ENCODE peak calls at places on chromosomes 13 and 19, in seven cellular contexts. C is transverse colon; T is IMR-90; S is GM23338; E is heart left ventricle; D is fibroblast of lung; B is CD8-positive, alpha-beta T cell. I is an unnamed sample. For H3K4me1, the result is how much of the 10 kb centered on the place peaks cover.

GRCh38 chr13:51240888-51241475 is 18.8 kb downstream of the FAM124A start:
- DNase-seq in C (no peak), T (no peak), S (no peak), E (no peak), D (no peak), B (no peak), I (no peak)

GRCh38 chr13:45807520-45808099 is 43.9 kb downstream of the SIAH3 start:
- DNase-seq in C (no peak), T (peak), S (peak), E (peak), D (peak), B (peak), I (peak)

GRCh38 chr13:27005556-27005955 is 166.1 kb downstream of the USP12 start:
- DNase-seq in C (no peak), T (no peak), S (peak), E (no peak), D (peak), B (no peak), I (no peak)

GRCh38 chr19:32866564-32867265 is 2.9 kb downstream of the SLC7A9 start:
- DNase-seq in C (no peak), T (no peak), S (no peak), E (no peak), D (no peak), B (no peak), I (no peak)

GRCh38 chr19:8610041-8610927 is at the start of gene ADAMTS10:
- DNase-seq in C (peak), T (peak), S (peak), E (peak), D (peak), B (peak), I (no peak)

GRCh38 chr13:26880741-26881140 is 120.2 kb upstream of the GPR12 start:
- DNase-seq in C (no peak), T (peak), S (no peak), E (no peak), D (peak), B (no peak), I (no peak)

GRCh38 chr19:50001775-50002174 is 23.4 kb downstream of the VRK3 start:
- DNase-seq in C (no peak), T (no peak), S (no peak), E (no peak), D (no peak), B (no peak), I (no peak)

GRCh38 chr13:106099765-106100164 is 435.7 kb downstream of the EFNB2 start:
- DNase-seq in C (peak), T (no peak), S (no peak), E (no peak), D (no peak), B (no peak), I (no peak)

GRCh38 chr13:112859128-112859816 is 109.7 kb upstream of the MCF2L start:
- DNase-seq in C (no peak), T (no peak), S (no peak), E (no peak), D (no peak), B (no peak), I (no peak)

GRCh38 chr19:19652482-19653295 is 9.2 kb upstream of the GMIP start:
- DNase-seq in C (no peak), T (peak), S (no peak), E (no peak), D (peak), B (no peak), I (no peak)

GRCh38 chr19:2391118-2391725 is 31.2 kb downstream of the TMPRSS9 start:
- DNase-seq in C (no peak), T (peak), S (peak), E (no peak), D (peak), B (peak), I (peak)

GRCh38 chr19:15138427-15138826 is 31.2 kb downstream of the SYDE1 start:
- DNase-seq in C (no peak), T (peak), S (no peak), E (no peak), D (no peak), B (no peak), I (no peak)

GRCh38 chr19:51695088-51695487 is 2.0 kb downstream of the SPACA6 start:
- DNase-seq in C (no peak), T (no peak), S (no peak), E (no peak), D (no peak), B (no peak), I (no peak)

GRCh38 chr13:46295531-46296464 is 84.1 kb downstream of the LRRC63 start:
- DNase-seq in C (peak), T (peak), S (no peak), E (peak), D (peak), B (peak), I (peak)

GRCh38 chr19:13920940-13921744 is 15.1 kb downstream of the CC2D1A start:
- DNase-seq in C (no peak), T (peak), S (peak), E (no peak), D (peak), B (no peak), I (no peak)

GRCh38 chr13:24631922-24632321 is 48.3 kb upstream of the ATP12A start:
- DNase-seq in C (no peak), T (no peak), S (no peak), E (no peak), D (peak), B (no peak), I (no peak)

GRCh38 chr13:21632196-21632595 is 28.2 kb upstream of the MICU2 start:
- DNase-seq in C (no peak), T (no peak), S (no peak), E (no peak), D (no peak), B (no peak), I (no peak)

GRCh38 chr19:13953021-13953531 is 767 bp downstream of the DCAF15 start:
- DNase-seq in C (peak), T (peak), S (peak), E (no peak), D (peak), B (peak), I (peak)

GRCh38 chr19:56664511-56664910 is 7.0 kb downstream of the ZNF835 start:
- DNase-seq in C (no peak), T (no peak), S (no peak), E (no peak), D (no peak), B (no peak), I (no peak)

GRCh38 chr13:48775804-48776203 is 122.1 kb downstream of the CYSLTR2 start:
- DNase-seq in C (no peak), T (peak), S (no peak), E (no peak), D (peak), B (no peak), I (peak)

GRCh38 chr13:90750021-90750420 is 597.5 kb upstream of the MIR17HG start:
- DNase-seq in C (no peak), T (no peak), S (no peak), E (no peak), D (no peak), B (no peak), I (no peak)

GRCh38 chr19:48551437-48552302 is at the start of gene SULT2B1:
- DNase-seq in C (peak), T (no peak), S (no peak), E (no peak), D (no peak), B (no peak), I (no peak)

GRCh38 chr13:83498045-83498444 is 384.2 kb downstream of the SLITRK1 start:
- DNase-seq in C (no peak), T (no peak), S (no peak), E (no peak), D (no peak), B (no peak), I (no peak)

GRCh38 chr19:55705972-55706371 is 30.9 kb downstream of the EPN1 start:
- DNase-seq in C (no peak), T (no peak), S (no peak), E (no peak), D (no peak), B (no peak), I (no peak)

GRCh38 chr13:35720690-35721554 is 244.4 kb upstream of the MAB21L1 start:
- DNase-seq in C (peak), T (peak), S (peak), E (peak), D (peak), B (peak), I (no peak)

GRCh38 chr19:38849746-38850230 is at the start of gene HNRNPL:
- DNase-seq in C (peak), T (no peak), S (no peak), E (peak), D (no peak), B (peak), I (no peak)

DNA sequence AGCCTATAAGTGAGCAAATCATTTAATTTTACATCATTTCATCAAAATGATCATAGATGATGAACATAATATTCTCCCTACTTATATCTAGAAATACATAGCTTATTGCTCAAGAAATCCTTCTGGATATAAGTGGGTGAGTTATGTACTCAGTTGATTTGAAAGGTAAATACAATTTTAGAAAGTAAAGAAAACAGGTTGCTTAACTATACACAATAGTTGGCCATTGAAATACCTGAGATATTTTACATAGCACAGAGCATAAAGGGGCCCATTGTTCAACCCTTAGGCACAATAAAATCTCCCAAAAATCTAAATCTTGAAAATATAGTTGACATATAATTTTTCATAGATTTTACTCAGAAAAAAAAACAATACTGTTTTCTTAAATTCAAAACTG is 782.0 kb upstream of the KLHL1 start:
- DNase-seq in C (no peak), T (no peak), S (peak), E (no peak), D (no peak), B (no peak), I (no peak)
- H3K27ac ChIP-seq in C (no peak), T (no peak), S (no peak), E (no peak), D (no peak), B (no peak), I (no peak)

GRCh38 chr13:110352735-110353134 is 45.7 kb downstream of the COL4A2 start:
- DNase-seq in C (no peak), T (no peak), S (peak), E (no peak), D (no peak), B (no peak), I (no peak)
- TF ChIP-seq CTCF in C (peak), T (peak), S (peak), E (no peak), D (peak), B (no peak), I (peak)

DNA sequence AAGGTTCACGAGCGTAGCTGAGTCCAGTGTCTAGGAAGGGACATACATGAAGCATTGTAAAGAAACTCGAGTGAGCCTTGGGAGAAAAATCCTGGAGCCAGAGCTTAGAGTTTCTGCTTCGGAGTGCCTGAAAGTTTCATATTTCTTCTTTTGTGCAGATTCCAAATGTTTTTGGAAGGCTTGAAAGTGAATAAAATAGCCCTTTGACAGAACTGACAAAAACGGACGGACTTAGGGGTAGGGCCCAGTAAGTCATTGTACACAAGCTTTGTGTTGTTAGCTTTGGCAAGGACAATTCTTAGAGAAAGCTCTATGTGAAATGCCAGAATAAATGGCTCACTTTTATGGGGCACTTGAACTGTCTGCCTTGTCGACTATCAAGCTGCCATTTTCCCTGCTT is 2.7 kb downstream of the RNF113B start:
- DNase-seq in C (no peak), T (no peak), S (no peak), E (no peak), D (peak), B (no peak), I (no peak)
- H3K4me1 ChIP-seq in C (under half), T (under half), S (under half), E (under half), D (under half), B (under half), I (under half)

GRCh38 chr19:17834350-17835181 is 13.2 kb downstream of the JAK3 start:
- DNase-seq in C (no peak), T (no peak), S (peak), E (no peak), D (no peak), B (no peak), I (no peak)

GRCh38 chr19:17840019-17840418 is 7.8 kb downstream of the JAK3 start:
- DNase-seq in C (no peak), T (no peak), S (no peak), E (no peak), D (no peak), B (no peak), I (no peak)

GRCh38 chr19:17837972-17838371 is 9.8 kb downstream of the JAK3 start:
- DNase-seq in C (no peak), T (no peak), S (no peak), E (no peak), D (no peak), B (no peak), I (no peak)

GRCh38 chr19:17835182-17836006 is 12.4 kb downstream of the JAK3 start:
- DNase-seq in C (no peak), T (no peak), S (no peak), E (no peak), D (no peak), B (no peak), I (peak)

GRCh38 chr19:17836530-17836929 is 11.3 kb downstream of the JAK3 start:
- DNase-seq in C (no peak), T (no peak), S (no peak), E (no peak), D (no peak), B (no peak), I (no peak)
- H3K27ac ChIP-seq in C (no peak), T (no peak), S (no peak), E (no peak), D (no peak), B (no peak), I (no peak)

GRCh38 chr19:42313096-42313839 is at the start of gene TMEM145:
- DNase-seq in C (peak), T (peak), S (peak), E (peak), D (peak), B (peak), I (peak)
- TF ChIP-seq CTCF in C (peak), T (peak), S (peak), E (peak), D (no peak), B (no peak), I (peak)

DNA sequence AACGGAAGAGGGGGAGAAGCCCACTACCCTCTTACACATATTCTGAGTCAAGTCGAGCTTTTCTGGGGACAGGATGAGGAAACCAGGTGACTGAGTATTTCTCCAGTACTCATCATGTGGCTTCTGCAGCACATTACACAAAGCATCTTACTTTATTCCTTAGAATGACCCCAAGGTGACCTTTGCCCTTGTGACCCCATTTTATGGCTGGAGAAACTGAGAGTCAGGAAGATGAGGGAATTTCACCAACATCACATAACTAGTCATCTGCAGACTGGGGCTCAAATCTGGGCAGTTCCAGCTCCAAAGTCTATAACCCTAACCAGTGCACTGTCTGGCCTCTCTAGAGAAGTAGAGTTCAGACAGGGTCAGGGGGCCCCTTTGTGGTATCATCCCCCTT is 707.0 kb downstream of the UQCRFS1 start:
- DNase-seq in C (no peak), T (no peak), S (no peak), E (no peak), D (no peak), B (no peak), I (no peak)
- H3K4me1 ChIP-seq in C (under half), T (under half), S (under half), E (under half), D (under half), B (under half), I (under half)

GRCh38 chr13:30705672-30706071 is 29.7 kb upstream of the ALOX5AP start:
- DNase-seq in C (no peak), T (no peak), S (no peak), E (no peak), D (no peak), B (no peak), I (peak)
- H3K27ac ChIP-seq in C (no peak), T (no peak), S (no peak), E (no peak), D (no peak), B (no peak), I (no peak)

GRCh38 chr13:79477968-79478367 is 3.0 kb upstream of the NDFIP2 start:
- DNase-seq in C (no peak), T (no peak), S (peak), E (peak), D (no peak), B (no peak), I (no peak)
- TF ChIP-seq CTCF in C (no peak), T (no peak), S (peak), E (peak), D (no peak), B (no peak), I (peak)

I was measured in foreskin keratinocyte.